ENCODE peak calls at places on chromosomes 7 and 10, in nine cellular contexts. One of them, this sample, is unnamed.
A peak's percentile ranks its signal among the peaks of the same experiment; 100 is the strongest.

GRCh38 chr7:142745783-142746182 is 3.5 kb upstream of the PRSS1 start:
- DNase-seq in spleen: no peak
- DNase-seq in B cell: no peak
- DNase-seq in colonic mucosa: no peak
- DNase-seq in left ventricle myocardium inferior: no peak
- DNase-seq in OCI-LY7: no peak
- DNase-seq in heart left ventricle: no peak
- DNase-seq in coronary artery: no peak
- DNase-seq in WERI-Rb-1: peak; percentile 30
- DNase-seq in this sample: no peak

GRCh38 chr10:83108565-83109333 is 1030.6 kb upstream of the GHITM start:
- DNase-seq in spleen: peak; percentile 51
- DNase-seq in OCI-LY7: no peak
- DNase-seq in left ventricle myocardium inferior: no peak
- DNase-seq in colonic mucosa: no peak
- DNase-seq in B cell: no peak
- DNase-seq in heart left ventricle: no peak
- DNase-seq in WERI-Rb-1: no peak
- DNase-seq in coronary artery: no peak
- DNase-seq in this sample: no peak

GRCh38 chr10:34420795-34421194 is 394.3 kb downstream of the PARD3 start:
- DNase-seq in B cell: no peak
- DNase-seq in OCI-LY7: no peak
- DNase-seq in spleen: no peak
- DNase-seq in heart left ventricle: no peak
- DNase-seq in colonic mucosa: no peak
- DNase-seq in WERI-Rb-1: no peak
- DNase-seq in left ventricle myocardium inferior: no peak
- DNase-seq in coronary artery: no peak
- DNase-seq in this sample: no peak

GRCh38 chr7:77258014-77258413 is 58.4 kb upstream of the FGL2 start:
- DNase-seq in OCI-LY7: no peak
- DNase-seq in left ventricle myocardium inferior: no peak
- DNase-seq in coronary artery: no peak
- DNase-seq in B cell: no peak
- DNase-seq in colonic mucosa: no peak
- DNase-seq in heart left ventricle: no peak
- DNase-seq in WERI-Rb-1: peak; percentile 72
- DNase-seq in spleen: no peak
- DNase-seq in this sample: no peak

GRCh38 chr7:33040803-33041516 is 21.6 kb downstream of the NT5C3A start:
- DNase-seq in B cell: peak; percentile 79
- DNase-seq in heart left ventricle: peak; percentile 37
- DNase-seq in colonic mucosa: peak; percentile 85
- DNase-seq in OCI-LY7: peak; percentile 91
- DNase-seq in left ventricle myocardium inferior: no peak
- DNase-seq in WERI-Rb-1: no peak
- DNase-seq in coronary artery: no peak
- DNase-seq in spleen: no peak
- DNase-seq in this sample: no peak

GRCh38 chr7:16271990-16272665 is 149.2 kb downstream of the CRPPA start:
- DNase-seq in spleen: no peak
- DNase-seq in colonic mucosa: no peak
- DNase-seq in coronary artery: no peak
- DNase-seq in B cell: no peak
- DNase-seq in OCI-LY7: no peak
- DNase-seq in WERI-Rb-1: no peak
- DNase-seq in heart left ventricle: no peak
- DNase-seq in left ventricle myocardium inferior: no peak
- DNase-seq in this sample: no peak

GRCh38 chr7:85508642-85509429 is 322.0 kb upstream of the SEMA3D start:
- DNase-seq in spleen: no peak
- DNase-seq in coronary artery: no peak
- DNase-seq in OCI-LY7: no peak
- DNase-seq in colonic mucosa: no peak
- DNase-seq in left ventricle myocardium inferior: no peak
- DNase-seq in B cell: no peak
- DNase-seq in WERI-Rb-1: no peak
- DNase-seq in heart left ventricle: no peak
- DNase-seq in this sample: no peak

GRCh38 chr10:77482072-77482471 is 155.5 kb downstream of the KCNMA1 start:
- DNase-seq in coronary artery: no peak
- DNase-seq in WERI-Rb-1: no peak
- DNase-seq in B cell: no peak
- DNase-seq in heart left ventricle: no peak
- DNase-seq in left ventricle myocardium inferior: no peak
- DNase-seq in OCI-LY7: no peak
- DNase-seq in colonic mucosa: no peak
- DNase-seq in spleen: no peak
- DNase-seq in this sample: no peak

GRCh38 chr7:77565917-77566316 is 28.8 kb downstream of the PTPN12 start:
- DNase-seq in WERI-Rb-1: no peak
- DNase-seq in left ventricle myocardium inferior: no peak
- DNase-seq in spleen: no peak
- DNase-seq in heart left ventricle: no peak
- DNase-seq in B cell: no peak
- DNase-seq in colonic mucosa: no peak
- DNase-seq in OCI-LY7: no peak
- DNase-seq in coronary artery: no peak
- DNase-seq in this sample: no peak

GRCh38 chr10:12707461-12708185 is 293.9 kb downstream of the CCDC3 start:
- DNase-seq in coronary artery: no peak
- DNase-seq in B cell: peak; percentile 27
- DNase-seq in WERI-Rb-1: peak; percentile 30
- DNase-seq in heart left ventricle: peak; percentile 60
- DNase-seq in OCI-LY7: peak; percentile 22
- DNase-seq in left ventricle myocardium inferior: no peak
- DNase-seq in spleen: no peak
- DNase-seq in colonic mucosa: peak; percentile 49
- DNase-seq in this sample: no peak

GRCh38 chr7:91718071-91718470 is 162.4 kb downstream of the MTERF1 start:
- DNase-seq in B cell: no peak
- DNase-seq in spleen: no peak
- DNase-seq in WERI-Rb-1: no peak
- DNase-seq in OCI-LY7: no peak
- DNase-seq in colonic mucosa: no peak
- DNase-seq in heart left ventricle: no peak
- DNase-seq in left ventricle myocardium inferior: no peak
- DNase-seq in coronary artery: no peak
- DNase-seq in this sample: no peak

DNA sequence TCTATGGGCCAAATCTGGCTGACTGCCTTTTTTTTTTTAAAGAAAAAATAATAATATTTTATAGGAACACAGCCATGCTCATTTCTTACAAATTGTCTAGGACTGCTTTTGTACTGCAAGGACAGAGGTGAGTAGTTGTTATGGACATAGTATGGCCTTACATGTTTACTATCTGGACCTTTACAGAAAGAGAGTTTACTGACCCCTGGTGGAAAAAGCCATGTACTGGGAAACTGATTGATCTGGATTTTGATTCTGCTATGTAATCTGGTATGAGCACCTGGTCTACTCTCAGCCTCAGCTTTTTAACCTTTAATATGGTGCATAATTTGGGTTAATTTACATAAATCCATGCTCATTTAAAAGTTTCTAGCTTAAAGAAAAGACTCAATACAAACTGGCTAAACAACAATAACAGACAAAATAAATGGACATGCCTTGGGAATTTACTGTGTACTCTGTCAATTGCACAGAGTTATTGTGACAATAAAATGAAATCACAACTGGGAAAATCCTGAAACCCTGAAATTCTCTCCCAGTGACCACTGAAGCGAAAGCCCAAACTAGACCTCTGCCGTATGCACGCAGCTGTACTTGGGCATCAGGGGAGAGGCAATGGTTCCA is 260.7 kb downstream of the BMPER start:
- DNase-seq in spleen: no peak
- DNase-seq in left ventricle myocardium inferior: no peak
- DNase-seq in heart left ventricle: no peak
- DNase-seq in coronary artery: no peak
- DNase-seq in B cell: no peak
- DNase-seq in OCI-LY7: peak; percentile 4
- DNase-seq in colonic mucosa: no peak
- DNase-seq in WERI-Rb-1: no peak
- DNase-seq in this sample: no peak
- TF ChIP-seq CTCF in spleen: peak; percentile 40
- TF ChIP-seq CTCF in left ventricle myocardium inferior: peak; percentile 54
- TF ChIP-seq CTCF in heart left ventricle: peak; percentile 31
- TF ChIP-seq CTCF in coronary artery: no peak
- TF ChIP-seq CTCF in B cell: peak; percentile 8
- TF ChIP-seq CTCF in OCI-LY7: peak; percentile 70
- TF ChIP-seq CTCF in colonic mucosa: peak; percentile 23
- TF ChIP-seq CTCF in WERI-Rb-1: peak; percentile 61
- TF ChIP-seq CTCF in this sample: peak; percentile 75

GRCh38 chr10:17143055-17143690 is 13.6 kb upstream of the CUBN start:
- DNase-seq in WERI-Rb-1: no peak
- DNase-seq in left ventricle myocardium inferior: no peak
- DNase-seq in OCI-LY7: no peak
- DNase-seq in B cell: no peak
- DNase-seq in heart left ventricle: no peak
- DNase-seq in spleen: no peak
- DNase-seq in coronary artery: no peak
- DNase-seq in colonic mucosa: no peak
- DNase-seq in this sample: no peak
- TF ChIP-seq CTCF in WERI-Rb-1: no peak
- TF ChIP-seq CTCF in left ventricle myocardium inferior: no peak
- TF ChIP-seq CTCF in OCI-LY7: no peak
- TF ChIP-seq CTCF in B cell: no peak
- TF ChIP-seq CTCF in heart left ventricle: no peak
- TF ChIP-seq CTCF in spleen: no peak
- TF ChIP-seq CTCF in coronary artery: no peak
- TF ChIP-seq CTCF in colonic mucosa: no peak
- TF ChIP-seq CTCF in this sample: no peak

GRCh38 chr10:86099542-86100334 is 266.9 kb downstream of the GRID1 start:
- DNase-seq in WERI-Rb-1: peak; percentile 56
- DNase-seq in B cell: no peak
- DNase-seq in OCI-LY7: no peak
- DNase-seq in coronary artery: no peak
- DNase-seq in spleen: peak; percentile 38
- DNase-seq in heart left ventricle: no peak
- DNase-seq in colonic mucosa: no peak
- DNase-seq in left ventricle myocardium inferior: no peak
- DNase-seq in this sample: peak; percentile 25

GRCh38 chr10:86103391-86104101 is 263.0 kb downstream of the GRID1 start:
- DNase-seq in coronary artery: peak; percentile 49
- DNase-seq in OCI-LY7: no peak
- DNase-seq in colonic mucosa: no peak
- DNase-seq in spleen: peak; percentile 65
- DNase-seq in heart left ventricle: no peak
- DNase-seq in WERI-Rb-1: no peak
- DNase-seq in B cell: no peak
- DNase-seq in left ventricle myocardium inferior: no peak
- DNase-seq in this sample: peak; percentile 49

GRCh38 chr10:86102446-86102845 is 264.1 kb downstream of the GRID1 start:
- DNase-seq in WERI-Rb-1: no peak
- DNase-seq in left ventricle myocardium inferior: no peak
- DNase-seq in coronary artery: peak; percentile 40
- DNase-seq in heart left ventricle: no peak
- DNase-seq in B cell: no peak
- DNase-seq in colonic mucosa: no peak
- DNase-seq in OCI-LY7: no peak
- DNase-seq in spleen: peak; percentile 46
- DNase-seq in this sample: peak; percentile 31

GRCh38 chr10:86102031-86102430 is 264.6 kb downstream of the GRID1 start:
- DNase-seq in left ventricle myocardium inferior: no peak
- DNase-seq in heart left ventricle: no peak
- DNase-seq in colonic mucosa: no peak
- DNase-seq in B cell: no peak
- DNase-seq in coronary artery: no peak
- DNase-seq in WERI-Rb-1: no peak
- DNase-seq in spleen: no peak
- DNase-seq in OCI-LY7: no peak
- DNase-seq in this sample: no peak

DNA sequence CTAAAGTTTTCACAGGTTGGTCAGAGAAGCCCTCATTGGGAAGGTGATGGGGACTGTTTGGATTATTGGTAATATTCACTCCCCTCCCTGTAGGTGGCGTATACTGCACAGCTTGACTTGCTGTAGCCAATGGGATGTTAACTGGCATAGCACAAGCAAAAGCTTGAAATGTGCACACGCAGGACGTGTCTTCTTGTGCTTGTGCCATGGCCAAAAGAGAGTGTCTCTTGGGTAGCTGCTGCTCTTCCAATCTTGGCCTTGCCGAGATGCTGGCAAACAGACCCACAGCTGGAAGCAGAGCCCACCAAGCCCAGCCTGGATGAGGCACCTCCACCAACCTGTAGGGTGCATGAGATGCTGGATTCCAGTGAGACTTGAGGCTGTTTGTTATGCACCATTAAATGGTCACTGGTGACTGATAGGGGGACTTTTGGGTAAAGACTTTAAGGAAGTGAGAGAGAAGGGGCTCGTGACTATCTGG is 266.0 kb downstream of the GRID1 start:
- DNase-seq in heart left ventricle: no peak
- DNase-seq in spleen: peak; percentile 50
- DNase-seq in coronary artery: peak; percentile 33
- DNase-seq in B cell: no peak
- DNase-seq in colonic mucosa: no peak
- DNase-seq in WERI-Rb-1: peak; percentile 32
- DNase-seq in OCI-LY7: peak; percentile 66
- DNase-seq in left ventricle myocardium inferior: no peak
- DNase-seq in this sample: peak; percentile 45
- TF ChIP-seq CTCF in heart left ventricle: no peak
- TF ChIP-seq CTCF in spleen: no peak
- TF ChIP-seq CTCF in coronary artery: no peak
- TF ChIP-seq CTCF in B cell: peak; percentile 8
- TF ChIP-seq CTCF in colonic mucosa: peak; percentile 30
- TF ChIP-seq CTCF in WERI-Rb-1: peak; percentile 74
- TF ChIP-seq CTCF in OCI-LY7: peak; percentile 84
- TF ChIP-seq CTCF in left ventricle myocardium inferior: peak; percentile 50
- TF ChIP-seq CTCF in this sample: peak; percentile 68

DNA sequence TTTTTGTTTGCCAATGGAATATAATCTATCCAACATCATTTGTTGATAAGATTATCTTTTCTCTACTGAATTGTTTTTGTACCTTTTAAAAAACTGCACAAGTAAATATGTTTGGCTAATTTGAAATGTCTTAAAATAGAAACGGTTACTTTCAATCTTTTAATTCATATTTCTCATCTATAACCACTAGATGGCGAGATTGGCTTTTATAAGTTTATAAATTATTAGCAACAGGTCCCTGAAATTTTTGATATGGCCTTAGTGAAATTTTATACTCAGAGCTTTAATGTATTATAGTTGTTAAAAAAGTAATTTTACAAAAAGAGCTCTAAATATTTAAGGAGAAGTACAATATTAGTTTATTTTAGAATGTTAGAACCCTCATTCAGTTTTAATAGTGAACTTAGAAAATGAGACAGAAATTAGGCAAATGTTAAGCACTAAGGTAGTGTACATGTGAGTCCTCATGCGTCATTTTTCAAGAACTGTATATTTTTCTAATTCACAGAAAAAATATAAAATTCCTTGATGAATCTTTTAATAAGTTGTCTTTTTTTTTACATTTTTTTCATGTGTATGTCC is 592.5 kb downstream of the ARL4A start:
- DNase-seq in heart left ventricle: no peak
- DNase-seq in WERI-Rb-1: no peak
- DNase-seq in left ventricle myocardium inferior: no peak
- DNase-seq in OCI-LY7: peak; percentile 56
- DNase-seq in B cell: peak; percentile 25
- DNase-seq in coronary artery: no peak
- DNase-seq in spleen: no peak
- DNase-seq in colonic mucosa: no peak
- DNase-seq in this sample: no peak
- TF ChIP-seq CTCF in heart left ventricle: peak; percentile 34
- TF ChIP-seq CTCF in WERI-Rb-1: no peak
- TF ChIP-seq CTCF in left ventricle myocardium inferior: peak; percentile 62
- TF ChIP-seq CTCF in OCI-LY7: peak; percentile 84
- TF ChIP-seq CTCF in B cell: peak; percentile 76
- TF ChIP-seq CTCF in coronary artery: peak; percentile 25
- TF ChIP-seq CTCF in spleen: peak; percentile 46
- TF ChIP-seq CTCF in colonic mucosa: peak; percentile 32
- TF ChIP-seq CTCF in this sample: peak; percentile 83